ENCODE peak calls at places on chromosomes 3 and 15, in nine cellular contexts. Z is ovary, H is endothelial cell of umbilical vein, A is lower leg skin, U is K562, Y is NB4, K is heart left ventricle, E is sigmoid colon, D is suprapubic skin. J is an unnamed sample.

GRCh38 chr3:172697558-172697957 is 13.3 kb downstream of the NCEH1 start:
- DNase-seq in E (no peak), D (no peak), K (no peak), Z (no peak), Y (no peak), U (no peak), A (no peak), H (no peak), J (no peak)

GRCh38 chr3:184423567-184423966 is 43.7 kb downstream of the CHRD start:
- DNase-seq in Z (no peak), K (no peak), D (no peak), A (no peak), E (no peak), H (no peak), Y (no peak), U (no peak), J (no peak)

GRCh38 chr3:38140326-38141172 is 2.1 kb downstream of the MYD88 start:
- DNase-seq in Y (no peak), H (no peak), E (no peak), Z (no peak), D (no peak), A (peak), K (peak), U (no peak), J (no peak)

GRCh38 chr3:105860649-105861048 is 8.2 kb downstream of the CBLB start:
- DNase-seq in Z (no peak), K (no peak), U (no peak), E (no peak), H (peak), D (no peak), A (no peak), Y (no peak), J (no peak)

GRCh38 chr15:50562735-50563640 is 16.5 kb upstream of the USP50 start:
- DNase-seq in Y (peak), E (no peak), U (no peak), H (no peak), D (no peak), K (no peak), Z (no peak), A (no peak), J (no peak)

GRCh38 chr15:46304320-46304719 is 669.5 kb downstream of the SQOR start:
- DNase-seq in U (peak), Z (no peak), Y (peak), D (no peak), K (no peak), H (peak), E (no peak), A (no peak), J (peak)

GRCh38 chr3:105402287-105402801 is 35.6 kb downstream of the ALCAM start:
- DNase-seq in Y (no peak), K (peak), D (no peak), E (peak), Z (no peak), A (no peak), U (no peak), H (no peak), J (peak)

GRCh38 chr3:155704771-155705559 is 39.9 kb downstream of the PLCH1 start:
- DNase-seq in Y (no peak), Z (no peak), K (no peak), U (no peak), E (no peak), D (no peak), A (no peak), H (no peak), J (no peak)

GRCh38 chr15:78425643-78426042 is 12.4 kb upstream of the IREB2 start:
- DNase-seq in H (no peak), K (no peak), Y (peak), D (no peak), U (no peak), E (no peak), A (no peak), Z (no peak), J (no peak)

GRCh38 chr15:38688761-38689160 is 124.1 kb upstream of the RASGRP1 start:
- DNase-seq in K (no peak), E (no peak), Z (no peak), U (no peak), D (no peak), A (no peak), Y (no peak), H (no peak), J (no peak)

GRCh38 chr15:35784745-35785144 is 238.8 kb upstream of the DPH6 start:
- DNase-seq in Z (no peak), K (no peak), H (no peak), A (no peak), D (no peak), E (no peak), Y (peak), U (no peak), J (no peak)

GRCh38 chr15:49946681-49947080 is 172.4 kb downstream of the ATP8B4 start:
- DNase-seq in A (no peak), U (no peak), Y (no peak), E (no peak), Z (no peak), D (no peak), K (no peak), H (no peak), J (no peak)

GRCh38 chr3:12253944-12254343 is 34.9 kb upstream of the PPARG start:
- DNase-seq in H (no peak), K (no peak), Y (peak), Z (no peak), U (no peak), D (no peak), A (no peak), E (no peak), J (no peak)

GRCh38 chr3:71033681-71034220 is 549.8 kb downstream of the FOXP1 start:
- DNase-seq in Y (no peak), U (no peak), Z (no peak), H (no peak), A (no peak), D (no peak), E (no peak), K (no peak), J (no peak)

GRCh38 chr15:88648357-88649214 is 9.8 kb downstream of the ISG20 start:
- DNase-seq in U (no peak), K (no peak), D (peak), H (no peak), A (peak), Z (no peak), Y (no peak), E (peak), J (no peak)

GRCh38 chr15:91151781-91152563 is 51.9 kb downstream of the SV2B start:
- DNase-seq in E (no peak), D (no peak), A (no peak), H (no peak), Y (no peak), U (no peak), Z (no peak), K (no peak), J (no peak)

GRCh38 chr15:100226107-100226506 is 115.7 kb downstream of the ADAMTS17 start:
- DNase-seq in Z (peak), K (peak), A (no peak), D (no peak), H (no peak), Y (no peak), U (no peak), E (no peak), J (no peak)

GRCh38 chr3:38084969-38085942 is 46.2 kb downstream of the DLEC1 start:
- DNase-seq in Y (no peak), K (no peak), H (no peak), U (no peak), A (peak), D (no peak), E (no peak), Z (no peak), J (no peak)

GRCh38 chr3:188571531-188572115 is 417.7 kb downstream of the LPP start:
- DNase-seq in H (no peak), K (no peak), U (no peak), D (no peak), Y (no peak), A (no peak), Z (no peak), E (no peak), J (no peak)

GRCh38 chr3:171297228-171297627 is 163.0 kb downstream of the TNIK start:
- DNase-seq in E (no peak), A (no peak), K (no peak), U (no peak), D (no peak), Y (no peak), H (no peak), Z (no peak), J (no peak)

GRCh38 chr3:157921767-157922166 is 184.5 kb downstream of the SHOX2 start:
- DNase-seq in D (no peak), E (no peak), H (no peak), Y (no peak), A (no peak), K (no peak), U (no peak), Z (no peak), J (no peak)

GRCh38 chr15:64878708-64879107 is 33.0 kb upstream of the ANKDD1A start:
- DNase-seq in A (peak), D (no peak), H (peak), Y (no peak), U (no peak), K (no peak), E (peak), Z (no peak), J (no peak)

GRCh38 chr3:145243875-145244274 is 917.1 kb downstream of the PLOD2 start:
- DNase-seq in K (no peak), U (no peak), Y (no peak), A (no peak), Z (no peak), E (no peak), H (peak), D (no peak), J (no peak)

GRCh38 chr3:7574435-7574834 is 713.5 kb downstream of the GRM7 start:
- DNase-seq in K (no peak), Z (no peak), E (no peak), Y (no peak), U (no peak), A (no peak), H (no peak), D (no peak), J (no peak)

DNA sequence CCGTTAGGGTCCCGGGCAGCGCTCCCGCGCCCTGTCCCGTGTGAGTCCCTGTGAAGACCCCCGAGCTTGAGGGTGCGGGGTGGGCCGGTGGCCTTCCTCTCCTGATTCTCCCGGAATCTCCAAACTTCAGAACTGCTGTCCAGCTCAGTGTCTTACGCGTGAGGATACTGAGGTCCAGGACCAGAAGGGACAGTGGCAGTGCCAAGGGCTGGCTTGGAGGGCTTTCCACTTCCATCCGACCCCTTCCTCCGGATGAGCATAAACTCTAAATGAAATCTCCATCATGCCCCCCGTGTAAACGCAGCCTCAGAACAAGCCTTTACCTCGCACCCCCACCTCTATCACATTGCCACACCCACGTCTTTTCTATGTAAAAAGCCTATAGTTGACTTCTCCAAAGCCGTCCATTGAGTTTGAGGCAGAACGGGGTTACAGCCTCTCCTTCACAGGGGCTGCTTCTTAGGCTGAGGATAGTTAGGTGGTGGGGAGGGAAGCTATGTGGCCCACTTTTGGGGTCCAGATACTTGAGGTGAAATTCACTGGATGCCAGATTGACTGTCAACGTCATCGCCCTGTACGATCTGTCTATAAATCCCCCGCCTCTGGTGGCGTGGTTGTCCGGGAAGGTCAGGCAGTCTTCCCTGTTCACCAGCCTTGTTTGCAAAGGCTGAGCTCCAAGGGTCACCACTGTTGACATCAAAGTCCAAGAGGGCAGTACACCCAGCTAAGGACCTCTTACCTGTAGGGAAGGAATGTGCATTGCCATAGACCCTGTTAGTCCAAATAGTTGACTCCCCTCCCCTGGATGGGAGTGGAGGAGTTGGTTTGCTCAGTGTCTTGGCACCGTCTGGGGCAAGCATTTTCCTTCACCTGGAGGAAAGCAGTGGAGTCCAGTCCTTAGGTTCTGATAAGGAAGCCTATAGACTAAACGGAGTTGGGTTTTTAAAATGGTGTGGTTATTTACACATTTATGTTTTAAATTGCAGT is 1.2 kb downstream of the EDEM1 start:
- DNase-seq in U (peak), Y (peak), H (peak), Z (no peak), E (no peak), K (no peak), D (peak), A (peak), J (no peak)
- TF ChIP-seq POLR2A in U (no peak), Y (no peak), H (no peak), Z (no peak), E (no peak), K (no peak), D (no peak), A (no peak), J (no peak)

DNA sequence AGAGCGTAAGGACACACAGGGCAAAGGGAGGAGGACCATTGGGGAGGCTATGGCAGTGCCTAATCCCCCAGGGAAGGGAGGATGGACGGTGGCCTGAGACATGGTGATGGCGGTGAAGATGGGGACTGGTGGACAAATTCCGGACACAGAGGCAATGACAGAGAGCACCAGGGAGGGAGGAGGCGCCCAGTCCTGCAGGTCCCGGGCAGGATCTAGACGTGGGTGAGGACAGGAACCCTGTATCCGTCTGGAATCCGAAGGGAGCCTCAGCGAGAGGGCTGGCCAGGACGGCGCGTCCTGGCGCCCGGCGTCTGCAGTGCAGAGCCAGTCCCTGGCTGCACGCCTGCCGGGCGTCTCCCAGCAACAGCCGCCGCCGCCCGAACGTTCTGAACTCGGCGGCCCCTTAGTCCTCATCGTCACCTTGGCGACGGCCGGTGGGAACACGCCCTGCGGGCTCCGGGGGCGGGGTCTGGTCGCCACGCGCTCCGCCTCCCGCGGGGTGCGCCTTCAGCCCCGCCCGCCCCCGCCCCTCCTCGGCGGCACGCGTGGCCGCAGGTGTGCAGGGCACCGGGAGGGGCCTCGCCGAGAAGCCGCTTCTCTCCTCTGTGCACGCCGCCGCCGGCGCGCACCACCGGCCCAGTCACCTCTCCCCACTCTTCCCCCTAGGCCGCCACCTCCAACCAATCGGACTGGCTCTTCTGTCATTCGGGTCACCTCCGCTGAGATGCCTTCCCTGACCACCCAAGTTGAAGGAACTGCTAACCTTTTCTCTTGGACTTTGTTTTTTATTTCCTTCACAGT is 11.6 kb downstream of the XIRP1 start:
- DNase-seq in Y (peak), K (peak), E (peak), D (peak), U (peak), H (peak), Z (peak), A (peak), J (peak)
- TF ChIP-seq POLR2A in Y (no peak), K (no peak), E (peak), D (peak), U (no peak), H (peak), Z (peak), A (no peak), J (peak)

GRCh38 chr3:47781685-47782537 is at the start of gene SMARCC1:
- DNase-seq in Z (peak), D (peak), K (peak), U (peak), A (peak), H (peak), Y (peak), E (peak), J (peak)
- TF ChIP-seq POLR2A in Z (peak), D (peak), K (peak), U (peak), A (peak), H (peak), Y (peak), E (peak), J (peak)

GRCh38 chr3:4723921-4724698 is 231.0 kb downstream of the ITPR1 start:
- DNase-seq in Z (no peak), E (no peak), K (no peak), U (no peak), D (no peak), H (no peak), Y (no peak), A (no peak), J (no peak)
- TF ChIP-seq POLR2A in Z (no peak), E (no peak), K (no peak), U (no peak), D (no peak), H (no peak), Y (no peak), A (no peak), J (no peak)